ENCODE peak calls at places on chromosomes 1 and 21, in six cellular contexts. D is IMR-90, Q is neuronal stem cell, A is H1, M is mesenchymal stem cell, T is mesendoderm. Z is an unnamed sample.

GRCh38 chr1:40182956-40183710 is 21.9 kb downstream of the RLF start:
- DNase-seq in M (peak), D (peak), T (peak), A (no peak), Q (no peak), Z (peak)

GRCh38 chr1:10287023-10287645 is 76.8 kb downstream of the KIF1B start:
- DNase-seq in D (peak), M (no peak), T (no peak), A (no peak), Q (no peak), Z (no peak)

GRCh38 chr1:66276229-66276628 is 257.7 kb upstream of the SGIP1 start:
- DNase-seq in T (no peak), Q (no peak), D (no peak), A (no peak), M (no peak), Z (no peak)

GRCh38 chr1:164660415-164661174 is 101.6 kb downstream of the PBX1 start:
- DNase-seq in D (peak), A (no peak), T (no peak), M (peak), Q (no peak), Z (no peak)

GRCh38 chr1:247102381-247102780 is 1.8 kb downstream of the ZNF669 start:
- DNase-seq in A (no peak), D (peak), Q (no peak), M (peak), T (no peak), Z (peak)

GRCh38 chr1:180131510-180131909 is 23.2 kb upstream of the QSOX1 start:
- DNase-seq in T (no peak), Q (no peak), A (no peak), D (peak), M (peak), Z (peak)

GRCh38 chr1:4630561-4630960 is 23.8 kb upstream of the AJAP1 start:
- DNase-seq in D (no peak), Q (no peak), A (no peak), M (no peak), T (no peak), Z (no peak)

GRCh38 chr1:109821221-109821669 is 57.5 kb upstream of the EPS8L3 start:
- DNase-seq in A (no peak), D (peak), M (peak), Q (no peak), T (no peak), Z (peak)

GRCh38 chr1:205812271-205812877 is 624 bp downstream of the SLC41A1 start:
- DNase-seq in T (peak), Q (peak), D (peak), A (peak), M (peak), Z (peak)

GRCh38 chr1:20552728-20553571 is 577 bp downstream of the FAM43B start:
- DNase-seq in Q (peak), T (peak), D (peak), M (peak), A (peak), Z (peak)

GRCh38 chr21:43701936-43702784 is 16.8 kb upstream of the PDXK start:
- DNase-seq in M (no peak), A (no peak), T (no peak), Q (no peak), D (no peak), Z (no peak)

GRCh38 chr1:80245813-80246212 is 1239.3 kb upstream of the ADGRL4 start:
- DNase-seq in Q (no peak), M (no peak), A (no peak), D (no peak), T (no peak), Z (no peak)

GRCh38 chr1:247431643-247432042 is 15.7 kb downstream of the NLRP3 start:
- DNase-seq in A (no peak), D (no peak), Q (no peak), M (no peak), T (no peak), Z (no peak)

GRCh38 chr21:25925936-25926335 is 191.2 kb downstream of the GABPA start:
- DNase-seq in D (peak), A (no peak), M (peak), T (no peak), Q (no peak), Z (no peak)

GRCh38 chr21:42763578-42764442 is 110.4 kb downstream of the PDE9A start:
- DNase-seq in D (no peak), A (no peak), M (no peak), T (no peak), Q (no peak), Z (peak)

GRCh38 chr1:81437649-81438048 is 363.1 kb upstream of the ADGRL2 start:
- DNase-seq in T (no peak), M (peak), A (no peak), D (no peak), Q (no peak), Z (no peak)

GRCh38 chr1:234610061-234610581 is at the start of gene IRF2BP2:
- DNase-seq in A (peak), Q (peak), M (peak), T (peak), D (peak), Z (peak)

GRCh38 chr1:234611153-234611798 is 1.3 kb upstream of the IRF2BP2 start:
- DNase-seq in A (no peak), Q (peak), D (peak), M (peak), T (peak), Z (peak)

GRCh38 chr1:234609528-234610042 is 393 bp downstream of the IRF2BP2 start:
- DNase-seq in M (no peak), A (no peak), Q (no peak), D (no peak), T (no peak), Z (no peak)

GRCh38 chr1:234611799-234612351 is 1.9 kb upstream of the IRF2BP2 start:
- DNase-seq in T (no peak), Q (no peak), A (no peak), D (no peak), M (no peak), Z (no peak)

DNA sequence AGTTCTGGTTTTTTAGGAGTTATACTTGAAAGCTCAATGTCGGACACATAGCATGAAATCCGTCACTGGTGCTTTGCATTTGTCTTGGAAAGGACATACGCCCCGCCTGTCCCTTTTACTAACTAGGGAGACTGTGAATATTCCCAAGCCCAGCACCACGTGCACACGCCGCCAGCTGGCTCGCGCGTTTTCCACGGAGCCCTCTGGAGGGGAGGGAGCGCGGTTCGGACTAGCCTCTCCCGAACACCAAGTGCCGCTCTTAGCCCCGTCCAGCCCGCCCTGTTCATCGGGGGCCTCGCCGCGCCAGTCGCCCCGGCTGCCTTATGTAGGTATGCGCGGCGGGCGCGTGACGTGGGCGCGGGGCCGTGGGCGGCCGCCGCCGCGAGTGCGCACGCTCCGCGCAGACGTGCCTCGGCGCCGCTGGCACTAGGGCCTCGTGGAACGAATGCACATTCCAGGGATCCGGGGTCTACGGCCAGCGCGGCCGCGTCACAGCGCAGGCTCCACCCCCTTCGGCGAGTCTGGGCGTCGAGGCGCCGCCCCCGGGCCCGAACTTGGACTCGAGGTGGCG is 689 bp upstream of the IRF2BP2 start:
- DNase-seq in Q (peak), A (peak), D (peak), T (peak), M (peak), Z (peak)
- H3K4ac ChIP-seq in Q (no peak), A (peak), D (peak), T (peak), M (peak), Z (peak)

DNA sequence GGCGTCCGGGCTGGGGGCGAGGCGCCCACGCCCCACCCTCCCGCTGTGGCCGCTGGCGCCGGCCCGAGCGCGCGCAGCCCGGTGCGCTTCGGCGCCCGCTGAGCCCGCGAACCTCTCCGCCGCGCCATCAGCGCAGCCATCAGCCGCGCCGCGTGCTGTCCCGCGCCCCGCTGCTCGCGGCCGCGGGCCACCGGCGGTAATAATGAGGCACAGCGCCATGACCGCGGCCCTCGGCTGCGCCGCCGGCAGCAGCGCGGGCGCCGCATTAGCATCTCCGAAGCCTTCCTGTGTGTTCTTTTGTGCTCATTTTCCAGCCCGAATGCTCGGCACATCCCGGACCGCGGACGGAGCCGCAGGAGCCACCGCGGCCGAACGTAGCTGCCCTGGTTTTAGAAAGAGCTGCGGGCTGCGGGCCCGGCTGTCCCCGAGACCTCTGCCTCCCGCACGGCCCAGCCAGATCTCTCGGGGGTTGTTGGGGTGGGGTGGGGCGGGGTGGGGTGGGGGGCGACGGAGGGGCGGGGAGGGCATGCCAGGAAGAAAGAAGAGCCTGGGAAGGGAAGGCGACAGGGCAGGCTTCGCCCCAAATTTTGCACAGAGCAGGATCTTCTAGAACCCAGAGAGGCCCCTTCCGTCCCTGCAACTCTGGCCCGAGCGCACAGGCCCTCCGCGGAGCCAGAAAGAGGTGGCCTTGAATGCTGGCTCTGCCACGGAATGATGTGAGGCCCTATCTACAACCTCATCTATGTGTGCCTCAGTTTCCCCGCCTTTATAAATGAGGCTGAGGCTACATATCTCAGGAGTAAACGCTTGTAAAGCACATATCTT is 55.3 kb downstream of the RRAGC start:
- DNase-seq in T (peak), M (peak), D (no peak), A (peak), Q (peak), Z (no peak)
- H3K4me3 ChIP-seq in T (no peak), M (peak), D (peak), A (peak), Q (peak), Z (no peak)

GRCh38 chr1:30340934-30341333 is 382.5 kb downstream of the MATN1 start:
- DNase-seq in D (no peak), A (no peak), M (no peak), T (no peak), Q (no peak), Z (no peak)
- H3K4ac ChIP-seq in D (no peak), A (no peak), M (no peak), T (no peak), Q (no peak), Z (no peak)

GRCh38 chr1:172818841-172819527 is 160.1 kb downstream of the FASLG start:
- DNase-seq in Q (no peak), T (no peak), A (no peak), M (no peak), D (no peak), Z (peak)
- H3K4me3 ChIP-seq in Q (no peak), T (no peak), A (no peak), M (no peak), D (no peak), Z (no peak)

GRCh38 chr1:1574721-1575537 is at the start of gene SSU72:
- DNase-seq in A (peak), T (peak), D (peak), M (peak), Q (peak), Z (peak)
- H3K4ac ChIP-seq in A (peak), T (peak), D (peak), M (peak), Q (peak), Z (peak)

Z was measured in trophoblast cell.